ENCODE peak calls at places on chromosome 1, in five cellular contexts. N is hypothalamus, D is suprapubic skin, K is right cardiac atrium, V is GM10248. G is an unnamed sample.

GRCh38 chr1:9181176-9181906 is 52.4 kb upstream of the GPR157 start:
- DNase-seq in N (peak; percentile 77), D (no peak), K (peak; percentile 89), V (peak; percentile 84), G (peak; percentile 67)

GRCh38 chr1:205578780-205579571 is 52.8 kb downstream of the ELK4 start:
- DNase-seq in N (no peak), D (peak; percentile 63), K (no peak), V (no peak), G (no peak)

GRCh38 chr1:225462714-225463574 is 35.1 kb upstream of the LBR start:
- DNase-seq in N (no peak), D (no peak), K (no peak), V (no peak), G (no peak)

GRCh38 chr1:240091614-240092300 is at the start of gene FMN2:
- DNase-seq in N (peak; percentile 71), D (no peak), K (peak; percentile 74), V (peak; percentile 16), G (peak; percentile 75)

GRCh38 chr1:62952596-62952995 is 168.7 kb downstream of the ATG4C start:
- DNase-seq in N (no peak), D (no peak), K (no peak), V (no peak), G (no peak)

GRCh38 chr1:157069596-157069995 is 24.1 kb upstream of the ARHGEF11 start:
- DNase-seq in N (no peak), D (no peak), K (no peak), V (no peak), G (no peak)

GRCh38 chr1:212941452-212941851 is 8.9 kb upstream of the VASH2 start:
- DNase-seq in N (no peak), D (no peak), K (no peak), V (no peak), G (no peak)

GRCh38 chr1:156238248-156238647 is 3.7 kb upstream of the BGLAP start:
- DNase-seq in N (no peak), D (no peak), K (no peak), V (no peak), G (no peak)

GRCh38 chr1:157202331-157202730 is 64.1 kb upstream of the ETV3 start:
- DNase-seq in N (no peak), D (no peak), K (no peak), V (no peak), G (no peak)

G was measured in frontal cortex.